ENCODE peak calls at places on chromosomes 7 and 10, in five cellular contexts. X, E, I, Y and P are unnamed samples.
A peak's percentile ranks its signal among the peaks of the same experiment; 100 is the strongest.

GRCh38 chr10:58857251-58857650 is 319.2 kb upstream of the PHYHIPL start:
- DNase-seq in X (no peak), E (no peak), I (no peak), Y (no peak), P (no peak)

GRCh38 chr7:43621729-43622448 is 39.0 kb downstream of the STK17A start:
- DNase-seq in X (no peak), E (no peak), I (no peak), Y (no peak), P (no peak)

GRCh38 chr10:43390791-43391190 is 18.2 kb downstream of the HNRNPF start:
- DNase-seq in X (no peak), E (no peak), I (no peak), Y (no peak), P (no peak)

GRCh38 chr7:127478040-127478386 is 85.5 kb upstream of the ZNF800 start:
- DNase-seq in X (no peak), E (no peak), I (no peak), Y (no peak), P (no peak)

GRCh38 chr7:16637279-16637795 is 8.2 kb downstream of the ANKMY2 start:
- DNase-seq in X (no peak), E (no peak), I (no peak), Y (no peak), P (no peak)

GRCh38 chr7:100003711-100004661 is 11.4 kb upstream of the ZKSCAN1 start:
- DNase-seq in X (no peak), E (no peak), I (no peak), Y (no peak), P (no peak)

GRCh38 chr10:123150986-123151738 is 3.0 kb upstream of the BUB3 start:
- DNase-seq in X (no peak), E (no peak), I (peak; percentile 83), Y (no peak), P (peak; percentile 84)

GRCh38 chr10:93376372-93377296 is 105.5 kb downstream of the MYOF start:
- DNase-seq in X (peak; percentile 32), E (peak; percentile 80), I (no peak), Y (peak; percentile 47), P (peak; percentile 75)

GRCh38 chr7:7895754-7896153 is 72.8 kb upstream of the GLCCI1 start:
- DNase-seq in X (no peak), E (no peak), I (no peak), Y (no peak), P (no peak)

GRCh38 chr7:151248191-151249033 is at the start of gene SMARCD3:
- DNase-seq in X (no peak), E (no peak), I (peak; percentile 79), Y (no peak), P (peak; percentile 94)

GRCh38 chr7:77188736-77189429 is 10.7 kb downstream of the FGL2 start:
- DNase-seq in X (no peak), E (no peak), I (no peak), Y (no peak), P (no peak)

GRCh38 chr10:13100349-13101294 is 659 bp downstream of the OPTN start:
- DNase-seq in X (peak; percentile 27), E (no peak), I (no peak), Y (peak; percentile 34), P (no peak)

GRCh38 chr10:99534939-99535763 is 2.4 kb downstream of the NKX2-3 start:
- DNase-seq in X (no peak), E (no peak), I (peak; percentile 70), Y (no peak), P (peak; percentile 89)

GRCh38 chr7:157429001-157429679 is 92.3 kb downstream of the DNAJB6 start:
- DNase-seq in X (no peak), E (no peak), I (no peak), Y (no peak), P (no peak)

GRCh38 chr7:131196808-131197207 is 130.9 kb upstream of the MKLN1 start:
- DNase-seq in X (no peak), E (no peak), I (no peak), Y (no peak), P (no peak)

GRCh38 chr10:78025685-78026364 is 3.5 kb downstream of the POLR3A start:
- DNase-seq in X (no peak), E (no peak), I (no peak), Y (no peak), P (no peak)

GRCh38 chr10:28300027-28300426 is 2.8 kb downstream of the MPP7 start:
- DNase-seq in X (no peak), E (no peak), I (no peak), Y (no peak), P (no peak)

GRCh38 chr10:132388901-132389630 is 7.9 kb upstream of the PWWP2B start:
- DNase-seq in X (no peak), E (no peak), I (no peak), Y (no peak), P (peak; percentile 88)

GRCh38 chr10:131898713-131899112 is 2.1 kb upstream of the PPP2R2D start:
- DNase-seq in X (no peak), E (no peak), I (no peak), Y (no peak), P (no peak)

GRCh38 chr10:131065673-131066331 is 245.7 kb downstream of the TCERG1L start:
- DNase-seq in X (no peak), E (no peak), I (no peak), Y (no peak), P (no peak)

GRCh38 chr10:97355571-97355975 is 21.0 kb upstream of the FRAT2 start:
- DNase-seq in X (no peak), E (no peak), I (peak; percentile 58), Y (no peak), P (peak; percentile 51)

GRCh38 chr7:135100856-135101255 is 47.0 kb upstream of the TMEM140 start:
- DNase-seq in X (no peak), E (no peak), I (no peak), Y (no peak), P (no peak)

GRCh38 chr7:101169110-101169837 is 3.9 kb upstream of the VGF start:
- DNase-seq in X (no peak), E (no peak), I (peak; percentile 53), Y (no peak), P (no peak)

GRCh38 chr7:91266067-91266930 is 2.1 kb downstream of the FZD1 start:
- DNase-seq in X (no peak), E (no peak), I (peak; percentile 56), Y (peak; percentile 43), P (peak; percentile 84)

GRCh38 chr10:80272793-80273522 is 16.5 kb downstream of the MAT1A start:
- DNase-seq in X (no peak), E (no peak), I (no peak), Y (no peak), P (no peak)

GRCh38 chr10:72487521-72487920 is 132.8 kb upstream of the DNAJB12 start:
- DNase-seq in X (no peak), E (no peak), I (no peak), Y (no peak), P (no peak)

GRCh38 chr7:5452937-5453540 is 29.4 kb upstream of the TNRC18 start:
- DNase-seq in X (no peak), E (no peak), I (peak; percentile 71), Y (no peak), P (no peak)

GRCh38 chr10:69358148-69358795 is 58.4 kb downstream of the TACR2 start:
- DNase-seq in X (no peak), E (no peak), I (no peak), Y (no peak), P (no peak)

GRCh38 chr10:131852823-131853609 is 47.8 kb upstream of the PPP2R2D start:
- DNase-seq in X (no peak), E (no peak), I (peak; percentile 45), Y (no peak), P (peak; percentile 17)

DNA sequence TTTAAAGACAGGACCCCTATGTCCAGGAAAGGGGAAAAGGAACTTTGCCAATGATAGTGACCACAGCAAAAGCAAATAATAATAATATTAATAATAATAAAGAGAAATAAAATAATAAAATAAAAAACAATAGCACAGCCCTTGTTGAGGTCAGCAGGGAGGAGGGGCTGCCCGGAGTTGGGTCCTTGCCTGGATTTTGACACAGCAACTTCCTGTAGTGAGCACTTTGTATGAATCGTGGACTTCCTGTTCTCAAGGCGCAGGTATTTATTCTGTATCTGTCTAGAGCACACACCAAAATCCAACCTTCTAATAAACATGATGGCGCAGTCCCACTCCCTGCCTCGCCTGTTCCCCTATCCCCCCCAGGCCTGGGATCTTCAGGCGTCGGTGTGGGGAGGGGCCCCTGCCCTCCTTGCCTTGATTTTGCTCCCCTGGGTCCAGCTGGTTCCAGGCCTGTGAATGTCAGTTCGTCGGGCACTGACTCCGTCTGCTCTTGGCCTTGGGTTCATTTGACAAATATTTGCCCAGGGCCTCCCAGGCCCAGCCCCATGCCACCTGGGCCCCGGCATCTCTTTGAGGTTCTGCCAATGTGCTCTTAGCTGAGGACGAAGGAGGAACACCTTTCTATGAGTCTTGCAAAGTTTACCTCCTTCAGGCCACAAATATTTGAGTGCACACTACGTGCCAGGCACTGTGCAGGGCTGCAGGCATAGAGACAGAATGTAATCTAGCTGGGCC is 13.9 kb downstream of the TRIM8 start:
- DNase-seq in X (no peak), E (no peak), I (no peak), Y (peak; percentile 71), P (peak; percentile 61)
- TF ChIP-seq POLR2A in X (no peak), E (no peak), I (no peak), Y (no peak), P (no peak)

GRCh38 chr7:2001601-2002442 is 230.9 kb downstream of the MAD1L1 start:
- DNase-seq in X (no peak), E (no peak), I (no peak), Y (no peak), P (peak; percentile 77)

GRCh38 chr7:1998146-1998545 is 234.6 kb downstream of the MAD1L1 start:
- DNase-seq in X (no peak), E (no peak), I (no peak), Y (no peak), P (no peak)

GRCh38 chr7:2000801-2001321 is 231.9 kb downstream of the MAD1L1 start:
- DNase-seq in X (no peak), E (no peak), I (no peak), Y (no peak), P (no peak)

GRCh38 chr7:1999278-1999984 is 233.3 kb downstream of the MAD1L1 start:
- DNase-seq in X (no peak), E (no peak), I (no peak), Y (no peak), P (no peak)

GRCh38 chr7:2000153-2000687 is 232.5 kb downstream of the MAD1L1 start:
- DNase-seq in X (no peak), E (no peak), I (no peak), Y (no peak), P (no peak)
- TF ChIP-seq POLR2AphosphoS5 in X (no peak), E (no peak), I (no peak), Y (no peak), P (no peak)

GRCh38 chr7:867001-867405 is 9.4 kb upstream of the GET4 start:
- DNase-seq in X (no peak), E (no peak), I (no peak), Y (peak; percentile 90), P (peak; percentile 50)

GRCh38 chr7:869348-869747 is 7.0 kb upstream of the GET4 start:
- DNase-seq in X (no peak), E (no peak), I (no peak), Y (no peak), P (peak; percentile 52)

GRCh38 chr7:868189-868486 is 8.2 kb upstream of the GET4 start:
- DNase-seq in X (no peak), E (no peak), I (no peak), Y (no peak), P (peak; percentile 64)

GRCh38 chr7:865921-866320 is 10.4 kb upstream of the GET4 start:
- DNase-seq in X (no peak), E (no peak), I (no peak), Y (no peak), P (peak; percentile 77)

GRCh38 chr7:867406-868188 is 8.8 kb upstream of the GET4 start:
- DNase-seq in X (no peak), E (no peak), I (no peak), Y (peak; percentile 79), P (peak; percentile 66)
- TF ChIP-seq POLR2A in X (no peak), E (no peak), I (no peak), Y (no peak), P (no peak)

GRCh38 chr7:94258418-94258817 is 136.3 kb upstream of the COL1A2 start:
- DNase-seq in X (no peak), E (no peak), I (no peak), Y (no peak), P (no peak)
- TF ChIP-seq POLR2AphosphoS5 in X (no peak), E (no peak), I (no peak), Y (no peak), P (no peak)